ENCODE peak calls at places on chromosomes 16 and 17, in four cellular contexts. One of them, this sample, is unnamed.

GRCh38 chr17:43900858-43901754 is 6.2 kb downstream of the MPP2 start:
- DNase-seq in transverse colon: no peak
- DNase-seq in body of pancreas: no peak
- DNase-seq in breast epithelium: no peak
- DNase-seq in this sample: no peak

GRCh38 chr17:49521521-49522185 is 26.6 kb downstream of the NGFR start:
- DNase-seq in transverse colon: no peak
- DNase-seq in breast epithelium: no peak
- DNase-seq in body of pancreas: no peak
- DNase-seq in this sample: no peak

GRCh38 chr17:10243905-10244844 is 45.8 kb upstream of the GAS7 start:
- DNase-seq in transverse colon: no peak
- DNase-seq in body of pancreas: no peak
- DNase-seq in breast epithelium: no peak
- DNase-seq in this sample: no peak

GRCh38 chr17:18315498-18316360 is 636 bp downstream of the SMCR8 start:
- DNase-seq in transverse colon: peak
- DNase-seq in body of pancreas: no peak
- DNase-seq in breast epithelium: no peak
- DNase-seq in this sample: no peak

GRCh38 chr16:81633680-81634379 is 145.3 kb upstream of the PLCG2 start:
- DNase-seq in breast epithelium: no peak
- DNase-seq in transverse colon: no peak
- DNase-seq in body of pancreas: no peak
- DNase-seq in this sample: no peak

GRCh38 chr17:7845359-7846062 is 9.4 kb upstream of the TMEM88 start:
- DNase-seq in body of pancreas: no peak
- DNase-seq in transverse colon: no peak
- DNase-seq in breast epithelium: no peak
- DNase-seq in this sample: no peak

GRCh38 chr17:8072339-8072726 is 15.2 kb downstream of the ALOX12B start:
- DNase-seq in breast epithelium: no peak
- DNase-seq in body of pancreas: no peak
- DNase-seq in transverse colon: no peak
- DNase-seq in this sample: no peak

GRCh38 chr16:2469399-2470233 is 1.5 kb upstream of the NTN3 start:
- DNase-seq in transverse colon: no peak
- DNase-seq in body of pancreas: no peak
- DNase-seq in breast epithelium: no peak
- DNase-seq in this sample: no peak

GRCh38 chr17:28524476-28525415 is 18.6 kb downstream of the FOXN1 start:
- DNase-seq in body of pancreas: peak
- DNase-seq in transverse colon: peak
- DNase-seq in breast epithelium: peak
- DNase-seq in this sample: peak

GRCh38 chr17:49910858-49911204 is 58.2 kb upstream of the DLX4 start:
- DNase-seq in body of pancreas: no peak
- DNase-seq in transverse colon: no peak
- DNase-seq in breast epithelium: no peak
- DNase-seq in this sample: no peak

GRCh38 chr17:64133546-64134215 is 3.7 kb upstream of the ERN1 start:
- DNase-seq in transverse colon: no peak
- DNase-seq in body of pancreas: peak
- DNase-seq in breast epithelium: no peak
- DNase-seq in this sample: peak

GRCh38 chr17:19712436-19713004 is 3.9 kb downstream of the SLC47A2 start:
- DNase-seq in transverse colon: no peak
- DNase-seq in body of pancreas: no peak
- DNase-seq in breast epithelium: no peak
- DNase-seq in this sample: no peak

GRCh38 chr17:45050680-45051059 is 762 bp downstream of the DCAKD start:
- DNase-seq in body of pancreas: no peak
- DNase-seq in transverse colon: peak
- DNase-seq in breast epithelium: no peak
- DNase-seq in this sample: peak

GRCh38 chr16:27690604-27691003 is 140.7 kb downstream of the KATNIP start:
- DNase-seq in body of pancreas: no peak
- DNase-seq in breast epithelium: no peak
- DNase-seq in transverse colon: peak
- DNase-seq in this sample: peak

GRCh38 chr17:39404542-39405378 is 3.3 kb upstream of the FBXL20 start:
- DNase-seq in transverse colon: no peak
- DNase-seq in body of pancreas: no peak
- DNase-seq in breast epithelium: no peak
- DNase-seq in this sample: no peak

GRCh38 chr17:50565559-50566350 is 5.2 kb downstream of the CACNA1G start:
- DNase-seq in transverse colon: no peak
- DNase-seq in breast epithelium: no peak
- DNase-seq in body of pancreas: no peak
- DNase-seq in this sample: no peak

GRCh38 chr17:78722101-78722761 is 59.8 kb downstream of the CYTH1 start:
- DNase-seq in breast epithelium: no peak
- DNase-seq in body of pancreas: no peak
- DNase-seq in transverse colon: peak
- DNase-seq in this sample: no peak

GRCh38 chr17:27840688-27841087 is 40.4 kb upstream of the NOS2 start:
- DNase-seq in breast epithelium: no peak
- DNase-seq in transverse colon: no peak
- DNase-seq in body of pancreas: no peak
- DNase-seq in this sample: no peak

GRCh38 chr17:43169561-43170139 is 1.4 kb upstream of the NBR1 start:
- DNase-seq in body of pancreas: peak
- DNase-seq in transverse colon: peak
- DNase-seq in breast epithelium: peak
- DNase-seq in this sample: peak

GRCh38 chr17:72840019-72840418 is 252.5 kb downstream of the SLC39A11 start:
- DNase-seq in body of pancreas: no peak
- DNase-seq in transverse colon: no peak
- DNase-seq in breast epithelium: no peak
- DNase-seq in this sample: no peak

GRCh38 chr16:75003931-75004330 is 5.1 kb downstream of the ZNRF1 start:
- DNase-seq in breast epithelium: no peak
- DNase-seq in transverse colon: no peak
- DNase-seq in body of pancreas: no peak
- DNase-seq in this sample: no peak

GRCh38 chr17:79023886-79024771 is at the start of gene C1QTNF1:
- DNase-seq in transverse colon: peak
- DNase-seq in body of pancreas: peak
- DNase-seq in breast epithelium: no peak
- DNase-seq in this sample: peak

GRCh38 chr16:86321491-86321890 is 188.8 kb upstream of the FOXF1 start:
- DNase-seq in body of pancreas: no peak
- DNase-seq in breast epithelium: no peak
- DNase-seq in transverse colon: no peak
- DNase-seq in this sample: no peak

GRCh38 chr17:75250009-75250471 is 11.4 kb downstream of the GGA3 start:
- DNase-seq in body of pancreas: no peak
- DNase-seq in breast epithelium: no peak
- DNase-seq in transverse colon: peak
- DNase-seq in this sample: no peak

GRCh38 chr17:78826426-78826825 is 14.2 kb downstream of the USP36 start:
- DNase-seq in transverse colon: no peak
- DNase-seq in body of pancreas: no peak
- DNase-seq in breast epithelium: no peak
- DNase-seq in this sample: no peak

GRCh38 chr17:17846645-17847044 is 9.9 kb upstream of the SREBF1 start:
- DNase-seq in body of pancreas: no peak
- DNase-seq in transverse colon: no peak
- DNase-seq in breast epithelium: no peak
- DNase-seq in this sample: no peak

GRCh38 chr16:29256501-29256981 is 150.0 kb downstream of the NPIPB11 start:
- DNase-seq in breast epithelium: no peak
- DNase-seq in body of pancreas: no peak
- DNase-seq in transverse colon: no peak
- DNase-seq in this sample: no peak

GRCh38 chr17:27259356-27259755 is 34.6 kb upstream of the WSB1 start:
- DNase-seq in transverse colon: no peak
- DNase-seq in breast epithelium: no peak
- DNase-seq in body of pancreas: no peak
- DNase-seq in this sample: no peak

GRCh38 chr16:85150331-85150940 is 38.2 kb upstream of the CIBAR2 start:
- DNase-seq in breast epithelium: no peak
- DNase-seq in transverse colon: no peak
- DNase-seq in body of pancreas: no peak
- DNase-seq in this sample: no peak

GRCh38 chr17:29891131-29891530 is 38.9 kb downstream of the SSH2 start:
- DNase-seq in breast epithelium: no peak
- DNase-seq in transverse colon: no peak
- DNase-seq in body of pancreas: no peak
- DNase-seq in this sample: no peak

GRCh38 chr17:38720941-38721340 is 9.2 kb upstream of the CISD3 start:
- DNase-seq in body of pancreas: no peak
- DNase-seq in breast epithelium: no peak
- DNase-seq in transverse colon: no peak
- DNase-seq in this sample: no peak

GRCh38 chr17:73749337-73749807 is 105.1 kb upstream of the SDK2 start:
- DNase-seq in breast epithelium: no peak
- DNase-seq in body of pancreas: no peak
- DNase-seq in transverse colon: no peak
- DNase-seq in this sample: no peak

GRCh38 chr16:89921699-89922476 is 1.3 kb upstream of the TUBB3 start:
- DNase-seq in breast epithelium: no peak
- DNase-seq in body of pancreas: peak
- DNase-seq in transverse colon: peak
- DNase-seq in this sample: no peak

GRCh38 chr17:7468290-7468689 is 11.1 kb downstream of the ZBTB4 start:
- DNase-seq in body of pancreas: no peak
- DNase-seq in breast epithelium: no peak
- DNase-seq in transverse colon: no peak
- DNase-seq in this sample: no peak

GRCh38 chr16:85048921-85049562 is 21.4 kb downstream of the KIAA0513 start:
- DNase-seq in breast epithelium: no peak
- DNase-seq in body of pancreas: no peak
- DNase-seq in transverse colon: no peak
- DNase-seq in this sample: no peak

GRCh38 chr17:50955160-50955559 is 89.0 kb upstream of the TOB1 start:
- DNase-seq in transverse colon: no peak
- DNase-seq in body of pancreas: no peak
- DNase-seq in breast epithelium: no peak
- DNase-seq in this sample: no peak

GRCh38 chr17:77478281-77478680 is 337.5 kb downstream of the SEC14L1 start:
- DNase-seq in breast epithelium: no peak
- DNase-seq in body of pancreas: no peak
- DNase-seq in transverse colon: no peak
- DNase-seq in this sample: no peak
- H3K27ac ChIP-seq in breast epithelium: peak
- H3K27ac ChIP-seq in body of pancreas: no peak
- H3K27ac ChIP-seq in transverse colon: peak
- H3K27ac ChIP-seq in this sample: no peak

GRCh38 chr16:52570495-52571091 is 23.6 kb upstream of the TOX3 start:
- DNase-seq in body of pancreas: no peak
- DNase-seq in breast epithelium: no peak
- DNase-seq in transverse colon: no peak
- DNase-seq in this sample: no peak

GRCh38 chr16:52568495-52568894 is 21.6 kb upstream of the TOX3 start:
- DNase-seq in transverse colon: no peak
- DNase-seq in body of pancreas: no peak
- DNase-seq in breast epithelium: no peak
- DNase-seq in this sample: no peak

GRCh38 chr16:52569296-52569695 is 22.4 kb upstream of the TOX3 start:
- DNase-seq in transverse colon: no peak
- DNase-seq in body of pancreas: no peak
- DNase-seq in breast epithelium: no peak
- DNase-seq in this sample: peak

GRCh38 chr16:52567193-52567592 is 20.2 kb upstream of the TOX3 start:
- DNase-seq in breast epithelium: no peak
- DNase-seq in transverse colon: no peak
- DNase-seq in body of pancreas: no peak
- DNase-seq in this sample: no peak

GRCh38 chr16:52569701-52570100 is 22.8 kb upstream of the TOX3 start:
- DNase-seq in breast epithelium: no peak
- DNase-seq in body of pancreas: no peak
- DNase-seq in transverse colon: no peak
- DNase-seq in this sample: no peak
- H3K4me3 ChIP-seq in breast epithelium: no peak
- H3K4me3 ChIP-seq in body of pancreas: no peak
- H3K4me3 ChIP-seq in transverse colon: no peak
- H3K4me3 ChIP-seq in this sample: no peak

DNA sequence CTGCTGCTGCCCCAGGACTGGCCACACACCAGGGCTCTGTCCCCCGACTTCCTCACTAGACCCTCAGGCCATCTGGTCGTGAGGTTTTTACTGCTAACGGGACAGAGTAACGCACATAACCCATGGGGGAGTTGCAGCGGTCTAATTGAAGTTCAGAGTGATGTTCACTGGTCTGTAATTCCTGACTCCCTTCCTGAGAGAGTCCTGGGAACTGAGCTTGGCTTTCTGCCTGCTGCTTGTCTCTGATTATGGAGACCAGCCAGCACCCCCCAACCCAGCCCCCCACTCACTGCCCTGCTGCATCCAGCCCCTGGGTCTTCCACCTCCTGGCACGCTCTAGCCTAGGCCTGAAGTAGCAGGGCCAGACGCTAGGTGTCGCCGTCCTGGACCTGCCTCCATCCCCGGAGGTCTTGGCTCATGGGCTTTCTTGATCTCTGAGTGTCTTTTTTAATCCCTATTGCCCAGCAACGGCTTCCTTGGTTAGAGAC is 192.9 kb downstream of the CCDC182 start:
- DNase-seq in transverse colon: peak
- DNase-seq in body of pancreas: no peak
- DNase-seq in breast epithelium: no peak
- DNase-seq in this sample: no peak
- H3K27ac ChIP-seq in transverse colon: peak
- H3K27ac ChIP-seq in body of pancreas: no peak
- H3K27ac ChIP-seq in breast epithelium: no peak
- H3K27ac ChIP-seq in this sample: peak

GRCh38 chr17:3765981-3766380 is 35.0 kb downstream of the ITGAE start:
- DNase-seq in transverse colon: no peak
- DNase-seq in body of pancreas: no peak
- DNase-seq in breast epithelium: no peak
- DNase-seq in this sample: no peak

GRCh38 chr17:3761061-3761917 is 37.6 kb downstream of the HASPIN start:
- DNase-seq in breast epithelium: no peak
- DNase-seq in body of pancreas: no peak
- DNase-seq in transverse colon: no peak
- DNase-seq in this sample: no peak

GRCh38 chr17:3761918-3762380 is 38.2 kb downstream of the HASPIN start:
- DNase-seq in transverse colon: no peak
- DNase-seq in body of pancreas: no peak
- DNase-seq in breast epithelium: no peak
- DNase-seq in this sample: no peak

GRCh38 chr17:3762922-3763776 is 37.8 kb downstream of the ITGAE start:
- DNase-seq in body of pancreas: no peak
- DNase-seq in transverse colon: no peak
- DNase-seq in breast epithelium: no peak
- DNase-seq in this sample: no peak

DNA sequence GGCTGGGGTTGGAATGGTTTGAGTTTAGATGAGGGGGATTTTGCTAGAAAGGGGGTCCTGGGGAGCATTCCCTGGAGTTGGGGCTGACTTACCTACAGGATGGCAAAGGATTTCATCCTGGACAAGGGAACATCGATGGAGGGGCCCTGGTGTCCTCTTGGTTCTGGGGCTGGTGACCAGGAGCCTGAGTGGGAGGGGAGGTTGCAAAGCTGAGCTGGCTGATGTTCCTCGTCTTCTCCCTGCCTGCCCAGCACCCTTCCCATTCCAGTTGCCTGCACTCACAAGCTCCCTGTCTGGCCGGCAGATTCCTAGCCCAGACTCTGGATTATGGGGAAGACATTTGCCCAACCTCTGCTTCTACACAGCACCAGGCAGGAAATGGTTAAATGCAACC is 37.2 kb downstream of the ITGAE start:
- DNase-seq in breast epithelium: no peak
- DNase-seq in transverse colon: no peak
- DNase-seq in body of pancreas: no peak
- DNase-seq in this sample: no peak
- H3K4me3 ChIP-seq in breast epithelium: no peak
- H3K4me3 ChIP-seq in transverse colon: no peak
- H3K4me3 ChIP-seq in body of pancreas: no peak
- H3K4me3 ChIP-seq in this sample: peak

This sample was measured in small intestine.